ENCODE peak calls at places on chromosomes 7 and 10, in five cellular contexts. A is activated T-helper 2 cell treated with anti-CD3 and anti-CD28 coated beads, Interferon-gamma antibody, Interleukin-2, Interleukin-4, amounts not matched to agents 10 μg/mL and 5 μg/mL and 100 μg/mL, durations not matched to agents 14 hours and 24 hours and 36 hours; P is NCI-H524 treated with DMSO at 0.1 percent for 48 hours; C is WTC11; Z is RCC 7860. T is an unnamed sample.

GRCh38 chr7:158495780-158496179 is 91.8 kb downstream of the PTPRN2 start:
- DNase-seq in P (peak), Z (peak), A (no peak), C (peak), T (no peak)

GRCh38 chr7:106947244-106947728 is 82.2 kb downstream of the PIK3CG start:
- DNase-seq in Z (peak), P (peak), A (no peak), C (peak), T (peak)

GRCh38 chr7:35355911-35356310 is 102.0 kb upstream of the TBX20 start:
- DNase-seq in C (no peak), P (peak), A (no peak), Z (no peak), T (no peak)

GRCh38 chr7:156473476-156474240 is 166.9 kb upstream of the RNF32 start:
- DNase-seq in C (peak), Z (no peak), P (no peak), A (no peak), T (no peak)

GRCh38 chr7:82789883-82790609 is 346.5 kb upstream of the CACNA2D1 start:
- DNase-seq in P (no peak), C (no peak), Z (no peak), A (no peak), T (no peak)

GRCh38 chr7:13457790-13458189 is 531.7 kb downstream of the ETV1 start:
- DNase-seq in A (no peak), Z (no peak), P (no peak), C (no peak), T (no peak)

GRCh38 chr10:69639291-69640195 is 9.5 kb downstream of the FAM241B start:
- DNase-seq in A (peak), Z (peak), C (peak), P (no peak), T (peak)

GRCh38 chr10:45280113-45280512 is 35.3 kb downstream of the OR13A1 start:
- DNase-seq in C (no peak), Z (no peak), A (no peak), P (no peak), T (no peak)

GRCh38 chr7:76393116-76394031 is 16.1 kb downstream of the SSC4D start:
- DNase-seq in C (peak), A (peak), Z (peak), P (peak), T (peak)

GRCh38 chr7:148898845-148899474 is 14.9 kb upstream of the EZH2 start:
- DNase-seq in A (no peak), C (peak), Z (peak), P (no peak), T (no peak)

GRCh38 chr10:440127-440526 is 249.3 kb downstream of the DIP2C start:
- DNase-seq in Z (no peak), A (no peak), C (no peak), P (no peak), T (no peak)

GRCh38 chr10:29243750-29244149 is 45.1 kb upstream of the LYZL1 start:
- DNase-seq in A (no peak), Z (no peak), P (no peak), C (peak), T (no peak)

GRCh38 chr7:66265566-66265965 is 60.4 kb downstream of the TPST1 start:
- DNase-seq in P (no peak), C (no peak), Z (peak), A (no peak), T (no peak)

GRCh38 chr10:72331575-72332422 is 22.9 kb downstream of the DNAJB12 start:
- DNase-seq in A (peak), C (peak), P (peak), Z (peak), T (peak)

GRCh38 chr10:130498934-130499333 is 362.7 kb downstream of the GLRX3 start:
- DNase-seq in A (no peak), C (no peak), P (no peak), Z (no peak), T (no peak)

GRCh38 chr10:32990811-32991210 is 32.8 kb upstream of the ITGB1 start:
- DNase-seq in C (no peak), A (no peak), P (no peak), Z (no peak), T (no peak)

GRCh38 chr10:55742487-55742886 is 618.6 kb downstream of the ZWINT start:
- DNase-seq in Z (no peak), A (no peak), C (no peak), P (no peak), T (no peak)

GRCh38 chr10:116828121-116828520 is 21.2 kb upstream of the ENO4 start:
- DNase-seq in Z (no peak), C (no peak), P (no peak), A (no peak), T (no peak)

GRCh38 chr10:25209618-25210017 is 34.8 kb downstream of the GPR158 start:
- DNase-seq in P (no peak), Z (no peak), A (no peak), C (no peak), T (no peak)

GRCh38 chr7:14902589-14902963 is at the start of gene DGKB:
- DNase-seq in A (no peak), C (peak), P (no peak), Z (no peak), T (no peak)

GRCh38 chr7:107045195-107045960 is 873 bp downstream of the PRKAR2B start:
- DNase-seq in A (no peak), P (no peak), Z (no peak), C (peak), T (no peak)

T was measured in T-helper 2 cell treated with Interferon-gamma antibody and Interleukin-4, amounts not matched to agents 5 μg/mL and 100 μg/mL, for 36 hours.